ENCODE peak calls at places on chromosomes 5 and 9, in four cellular contexts. K is heart left ventricle, V is H1, G is uterus. A is an unnamed sample.

GRCh38 chr5:151696470-151697061 is 9.9 kb upstream of the SPARC start:
- DNase-seq in K (peak), V (no peak), G (peak), A (no peak)

GRCh38 chr5:15442183-15442550 is 57.8 kb upstream of the FBXL7 start:
- DNase-seq in G (no peak), V (no peak), K (no peak), A (no peak)

GRCh38 chr5:10674582-10674981 is 86.5 kb downstream of the DAP start:
- DNase-seq in V (no peak), K (no peak), G (no peak), A (no peak)

GRCh38 chr5:158837908-158838307 is 261.8 kb downstream of the EBF1 start:
- DNase-seq in V (no peak), K (no peak), G (no peak), A (peak)

GRCh38 chr9:121344062-121344696 is 25.9 kb downstream of the STOM start:
- DNase-seq in G (no peak), K (no peak), V (no peak), A (no peak)

GRCh38 chr5:111197523-111197922 is 26.7 kb upstream of the CAMK4 start:
- DNase-seq in V (no peak), K (no peak), G (peak), A (no peak)

GRCh38 chr9:79707589-79707988 is 135.8 kb downstream of the TLE4 start:
- DNase-seq in V (no peak), K (no peak), G (no peak), A (no peak)

GRCh38 chr9:97599447-97599846 is 33.7 kb downstream of the TSTD2 start:
- DNase-seq in G (no peak), K (no peak), V (no peak), A (no peak)

GRCh38 chr5:67146574-67146973 is 50.0 kb downstream of the CD180 start:
- DNase-seq in G (no peak), K (no peak), V (no peak), A (no peak)

GRCh38 chr5:135064235-135064570 is 30.2 kb upstream of the PITX1 start:
- DNase-seq in K (no peak), V (no peak), G (no peak), A (no peak)

GRCh38 chr5:77086611-77087483 is at the start of gene ZBED3:
- DNase-seq in V (no peak), K (peak), G (peak), A (peak)

GRCh38 chr9:120583958-120584369 is 4.0 kb upstream of the CDK5RAP2 start:
- DNase-seq in G (no peak), K (no peak), V (no peak), A (no peak)

GRCh38 chr9:19934301-19934868 is 145.5 kb upstream of the SLC24A2 start:
- DNase-seq in V (peak), K (peak), G (no peak), A (no peak)

GRCh38 chr5:41648976-41649375 is 138.6 kb upstream of the PLCXD3 start:
- DNase-seq in G (no peak), K (no peak), V (no peak), A (no peak)

GRCh38 chr5:147628054-147628895 is 118.4 kb upstream of the DPYSL3 start:
- DNase-seq in K (no peak), G (no peak), V (peak), A (no peak)

GRCh38 chr5:96344678-96345612 is 88.1 kb downstream of the PCSK1 start:
- DNase-seq in K (no peak), G (no peak), V (no peak), A (no peak)

GRCh38 chr9:130940693-130941576 is 1.9 kb upstream of the FIBCD1 start:
- DNase-seq in V (peak), K (no peak), G (peak), A (peak)

GRCh38 chr9:98805506-98806272 is 1.8 kb upstream of the GALNT12 start:
- DNase-seq in K (no peak), V (no peak), G (no peak), A (no peak)

GRCh38 chr5:107633171-107633901 is 37.4 kb downstream of the EFNA5 start:
- DNase-seq in V (no peak), G (no peak), K (no peak), A (no peak)

GRCh38 chr5:37165761-37166160 is 83.4 kb downstream of the CPLANE1 start:
- DNase-seq in V (no peak), K (no peak), G (no peak), A (no peak)

GRCh38 chr9:132004323-132004722 is 75.3 kb downstream of the MED27 start:
- DNase-seq in V (no peak), K (no peak), G (no peak), A (no peak)

GRCh38 chr5:55226027-55226933 is 835 bp downstream of the MCIDAS start:
- DNase-seq in K (peak), G (no peak), V (peak), A (no peak)

GRCh38 chr5:114243983-114244305 is 117.9 kb upstream of the KCNN2 start:
- DNase-seq in K (no peak), V (no peak), G (no peak), A (no peak)

GRCh38 chr5:176814313-176814685 is 3.9 kb downstream of the UNC5A start:
- DNase-seq in G (no peak), V (no peak), K (no peak), A (no peak)

GRCh38 chr5:176813587-176814312 is 3.4 kb downstream of the UNC5A start:
- DNase-seq in K (no peak), G (no peak), V (no peak), A (no peak)

GRCh38 chr5:176814836-176815438 is 4.6 kb downstream of the UNC5A start:
- DNase-seq in G (no peak), V (no peak), K (no peak), A (no peak)

GRCh38 chr5:176810687-176811501 is 535 bp downstream of the UNC5A start:
- DNase-seq in G (no peak), K (no peak), V (no peak), A (no peak)

DNA sequence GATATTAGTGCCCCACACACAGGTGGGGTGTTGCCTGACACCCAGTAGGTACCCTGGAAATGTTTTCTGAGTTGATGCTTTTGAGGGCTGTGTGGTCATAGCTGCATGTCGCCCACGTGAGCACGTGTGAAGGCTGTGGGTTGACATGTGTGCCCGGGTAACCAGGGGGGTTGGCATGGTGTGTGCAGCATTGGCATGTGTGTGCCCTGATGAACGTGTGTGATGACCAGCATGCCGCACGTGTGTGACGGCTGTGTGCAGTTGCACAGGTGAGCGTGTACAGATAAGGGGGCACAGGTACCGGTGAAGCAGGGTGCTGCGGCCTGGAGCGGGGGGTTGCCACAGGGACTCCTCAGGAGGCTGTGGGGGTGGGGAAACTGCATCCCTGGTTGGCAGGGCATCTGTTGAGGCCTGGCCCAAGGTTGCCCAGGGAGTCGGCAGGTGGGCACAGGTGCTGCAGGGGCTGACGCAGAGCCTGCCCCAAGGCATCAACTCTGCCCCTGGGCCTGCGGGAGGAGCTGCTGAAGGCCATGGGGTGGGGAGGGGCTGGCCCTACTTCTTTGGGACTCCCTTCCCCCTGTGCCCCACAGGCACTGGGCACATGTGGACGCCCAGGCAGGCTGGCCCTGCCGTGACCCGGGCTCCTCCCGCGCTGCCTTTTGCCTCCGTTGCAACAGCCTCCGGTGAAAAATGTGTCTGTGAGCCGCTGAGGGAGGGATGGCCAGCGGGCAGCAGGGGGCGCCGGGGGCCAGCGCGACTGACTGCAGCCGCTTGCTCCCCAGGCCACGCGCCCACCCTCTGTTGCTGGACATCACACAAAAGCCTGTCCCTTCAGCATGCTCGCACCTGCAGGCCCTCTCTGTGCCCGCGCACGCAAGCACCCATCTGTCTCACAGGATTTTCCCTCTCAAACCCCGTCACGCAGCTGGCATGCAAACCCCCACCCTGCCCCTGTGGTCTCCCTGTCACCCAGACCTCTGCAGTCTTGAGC is 2.2 kb downstream of the UNC5A start:
- DNase-seq in G (no peak), K (no peak), V (no peak), A (no peak)
- TF ChIP-seq CTCF in G (no peak), K (peak), V (peak), A (no peak)

GRCh38 chr5:80620206-80620605 is 34.2 kb upstream of the MSH3 start:
- DNase-seq in V (no peak), G (no peak), K (no peak), A (no peak)

GRCh38 chr5:80609692-80610091 is 39.6 kb upstream of the ANKRD34B start:
- DNase-seq in V (no peak), K (no peak), G (no peak), A (no peak)

GRCh38 chr5:80619081-80619480 is 35.4 kb upstream of the MSH3 start:
- DNase-seq in K (no peak), G (no peak), V (no peak), A (no peak)

DNA sequence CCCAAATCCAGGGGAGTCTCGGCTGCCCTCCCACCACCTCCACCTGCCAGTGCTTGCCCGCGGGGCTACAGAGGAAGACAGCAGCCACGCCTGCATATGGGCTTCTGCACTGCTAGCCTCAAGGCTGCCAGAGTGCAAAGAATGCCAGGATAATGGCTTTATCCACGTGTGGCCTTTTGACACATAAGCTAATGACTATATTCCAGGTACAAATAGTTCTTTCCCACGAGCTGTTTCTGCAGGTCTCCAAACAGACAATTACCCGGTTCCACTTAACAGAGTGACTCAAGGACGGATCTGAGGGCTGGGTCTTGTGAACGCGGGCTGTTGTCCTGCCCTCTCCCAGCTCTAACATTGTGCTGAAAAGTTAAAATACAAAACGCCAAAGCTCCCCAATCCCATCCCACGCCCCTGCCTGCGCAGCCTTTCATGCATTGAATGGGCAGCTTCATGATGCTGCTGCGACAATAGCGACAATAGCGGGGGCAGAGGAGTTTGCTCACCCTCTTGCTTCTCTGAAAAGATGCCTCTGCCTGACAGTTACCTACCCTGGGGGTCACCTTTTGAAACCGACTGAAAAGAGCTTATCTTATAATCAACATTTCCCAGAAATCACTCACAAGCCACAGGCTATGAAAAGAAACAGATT is 39.1 kb upstream of the MSH3 start:
- DNase-seq in K (no peak), V (no peak), G (no peak), A (no peak)
- H3K4me3 ChIP-seq in K (no peak), V (no peak), G (no peak), A (no peak)

GRCh38 chr5:176543428-176544182 is 5.5 kb upstream of the CDHR2 start:
- DNase-seq in V (no peak), K (peak), G (peak), A (peak)
- TF ChIP-seq POLR2A in V (no peak), K (peak), G (no peak), A (no peak)

DNA sequence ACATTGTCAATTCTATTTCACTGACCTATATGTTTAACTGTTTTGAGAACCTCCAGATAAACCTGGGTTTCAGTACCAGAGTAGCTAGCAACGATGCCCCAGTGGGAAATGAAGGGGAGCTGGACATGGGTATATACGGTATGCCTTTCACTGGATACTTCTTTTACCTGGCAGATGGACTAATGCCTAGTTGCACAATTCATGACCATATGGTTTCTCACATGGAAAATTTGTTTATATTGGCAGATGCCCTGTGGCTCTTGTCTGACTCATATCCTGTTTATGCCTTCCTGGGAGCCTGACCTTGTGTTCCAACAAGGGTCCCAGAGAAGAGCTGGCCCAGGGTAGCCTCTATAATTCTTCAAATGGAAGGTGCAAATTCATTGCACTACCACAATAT is 144.1 kb downstream of the MAT2B start:
- DNase-seq in V (no peak), K (no peak), G (no peak), A (no peak)
- TF ChIP-seq CTCF in V (no peak), K (no peak), G (no peak), A (no peak)

GRCh38 chr9:17389026-17389425 is 189.8 kb upstream of the SH3GL2 start:
- DNase-seq in V (no peak), G (no peak), K (no peak), A (no peak)

GRCh38 chr9:17398351-17398750 is 180.5 kb upstream of the SH3GL2 start:
- DNase-seq in K (no peak), V (no peak), G (no peak), A (no peak)

DNA sequence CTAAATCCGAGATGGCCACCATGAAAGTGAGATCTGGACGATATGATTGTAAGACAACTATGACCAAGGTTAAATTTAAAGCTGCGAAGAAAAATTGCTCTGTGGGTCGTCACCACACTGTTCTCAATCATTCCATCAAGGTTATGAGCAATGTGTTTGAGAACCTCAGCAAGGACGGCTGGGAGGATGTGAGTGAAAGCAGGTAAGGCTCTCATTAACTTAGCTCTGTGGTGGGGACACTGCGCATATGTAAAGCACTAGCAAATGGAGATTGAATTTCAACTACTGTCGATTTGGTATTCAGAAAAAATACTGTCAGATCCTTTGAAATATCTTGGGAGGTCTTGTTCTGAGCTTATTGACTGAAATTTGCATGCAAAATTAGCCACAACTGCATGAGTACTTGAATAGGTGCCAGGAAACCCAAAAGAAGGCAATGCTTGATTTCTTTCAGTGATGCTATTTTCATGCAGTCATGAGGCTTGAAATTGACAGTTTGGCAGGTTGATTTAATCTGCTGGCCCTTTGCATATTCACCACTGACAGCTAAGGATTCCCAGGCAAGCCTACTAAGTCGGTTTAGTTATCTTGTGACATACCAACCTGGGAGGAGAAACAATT is 183.9 kb upstream of the SH3GL2 start:
- DNase-seq in G (no peak), K (no peak), V (no peak), A (no peak)
- H3K4me3 ChIP-seq in G (no peak), K (no peak), V (no peak), A (no peak)

GRCh38 chr9:134136997-134137302 is 1.1 kb downstream of the WDR5 start:
- DNase-seq in K (no peak), V (no peak), G (no peak), A (no peak)

GRCh38 chr9:134138292-134138691 is 2.4 kb downstream of the WDR5 start:
- DNase-seq in G (no peak), K (no peak), V (no peak), A (no peak)

GRCh38 chr9:134136117-134136996 is 475 bp downstream of the WDR5 start:
- DNase-seq in G (peak), V (no peak), K (peak), A (no peak)

GRCh38 chr9:134134949-134135342 is 936 bp upstream of the WDR5 start:
- DNase-seq in V (no peak), K (no peak), G (no peak), A (no peak)

DNA sequence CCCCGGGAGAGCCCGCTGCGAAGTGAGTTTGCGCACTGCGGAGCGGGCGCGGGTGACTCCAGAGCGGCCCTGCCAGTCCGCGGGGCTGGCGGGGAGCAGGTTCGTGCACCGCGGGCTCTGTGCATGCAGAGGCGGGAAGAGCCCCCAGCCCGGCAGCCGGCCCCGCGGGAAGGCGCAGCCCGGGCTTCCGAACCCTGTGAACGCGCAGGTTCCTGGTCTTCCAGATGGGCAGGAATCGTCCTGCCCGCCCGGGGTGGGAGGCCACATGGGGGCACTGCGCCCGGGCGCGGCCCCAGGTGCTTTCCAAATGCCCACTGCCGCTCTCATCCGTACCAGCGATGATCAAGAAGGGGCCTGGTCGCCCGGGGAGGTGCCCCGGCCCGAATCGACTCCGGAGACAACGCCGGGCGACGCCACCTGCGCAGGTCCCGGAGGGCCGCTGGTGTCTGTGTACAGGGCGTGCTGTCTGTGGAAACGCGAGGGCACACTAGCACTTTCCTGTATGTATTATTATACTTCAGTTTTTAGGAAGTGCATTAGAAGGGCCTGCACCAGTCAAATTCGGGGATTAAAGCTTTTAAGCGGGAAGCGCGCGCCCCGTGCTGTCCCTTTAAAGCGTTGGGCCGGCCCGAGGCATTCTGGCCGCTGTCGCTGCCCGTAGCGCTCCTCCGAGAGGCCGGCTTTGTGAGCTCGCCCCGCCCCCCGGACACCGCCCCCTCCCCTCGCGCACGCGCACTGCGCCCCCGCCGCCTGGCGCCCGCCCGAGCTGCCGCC is at the start of gene WDR5:
- DNase-seq in G (peak), K (peak), V (peak), A (peak)
- TF ChIP-seq POLR2A in G (no peak), K (no peak), V (no peak), A (no peak)

DNA sequence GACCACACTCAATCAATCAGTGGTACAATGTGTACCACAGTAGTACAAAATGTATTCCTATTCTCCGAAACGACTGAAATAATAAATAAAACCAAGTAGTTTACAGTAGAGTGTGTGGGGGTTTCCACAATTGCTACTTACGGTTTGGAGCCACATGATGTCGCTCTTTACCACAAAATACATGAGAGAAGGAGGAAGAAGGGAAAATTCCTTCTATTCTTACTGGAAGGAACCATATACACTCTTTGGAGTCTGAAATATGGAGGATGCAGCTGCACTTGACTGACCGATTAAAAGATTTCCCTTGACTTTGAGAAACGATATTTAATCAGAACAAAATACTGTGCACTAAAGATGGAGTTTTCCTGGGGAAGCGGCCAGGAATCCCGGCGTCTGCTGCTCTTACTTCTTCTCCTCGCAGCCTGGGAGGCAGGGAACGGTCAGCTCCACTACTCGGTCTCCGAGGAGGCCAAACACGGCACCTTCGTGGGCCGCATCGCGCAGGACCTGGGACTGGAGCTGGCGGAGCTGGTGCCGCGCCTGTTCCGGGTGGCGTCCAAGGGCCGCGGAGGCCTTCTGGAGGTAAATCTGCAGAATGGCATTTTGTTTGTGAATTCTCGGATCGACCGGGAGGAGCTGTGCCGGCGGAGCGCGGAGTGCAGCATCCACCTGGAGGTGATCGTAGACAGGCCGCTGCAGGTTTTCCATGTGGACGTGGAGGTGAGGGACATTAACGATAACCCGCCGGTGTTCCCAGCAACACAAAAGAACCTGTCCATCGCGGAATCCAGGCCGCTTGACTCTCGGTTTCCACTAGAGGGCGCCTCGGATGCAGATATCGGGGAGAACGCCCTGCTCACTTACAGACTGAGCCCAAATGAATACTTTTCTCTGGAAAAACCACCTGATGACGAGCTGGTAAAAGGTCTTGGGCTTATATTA is at the start of gene PCDHA4:
- DNase-seq in K (no peak), G (peak), V (no peak), A (peak)
- TF ChIP-seq CTCF in K (peak), G (peak), V (peak), A (no peak)

A was measured in lower leg skin.